ENCODE peak calls at places on chromosomes 5 and 9, in four cellular contexts. O is breast epithelium, Z is tibial nerve, T is A549. Q is an unnamed sample.

GRCh38 chr5:8683528-8683927 is 814.6 kb downstream of the MTRR start:
- DNase-seq in O (no peak), Z (no peak), T (no peak), Q (no peak)

GRCh38 chr5:40615586-40616193 is 64.0 kb upstream of the PTGER4 start:
- DNase-seq in O (no peak), Z (no peak), T (no peak), Q (no peak)

GRCh38 chr5:129459485-129460120 is 495 bp upstream of the ADAMTS19 start:
- DNase-seq in O (no peak), Z (no peak), T (no peak), Q (no peak)

GRCh38 chr5:172739385-172739784 is 31.6 kb downstream of the DUSP1 start:
- DNase-seq in O (no peak), Z (no peak), T (no peak), Q (no peak)

GRCh38 chr5:7857918-7858632 is 7.1 kb upstream of the CFAP90 start:
- DNase-seq in O (no peak), Z (no peak), T (no peak), Q (no peak)

GRCh38 chr5:149357370-149358293 is at the start of gene PCYOX1L:
- DNase-seq in O (peak), Z (peak), T (peak), Q (peak)

GRCh38 chr9:87896891-87897290 is 14.2 kb downstream of the SPATA31E1 start:
- DNase-seq in O (no peak), Z (no peak), T (no peak), Q (no peak)

GRCh38 chr5:170221319-170221718 is 11.5 kb upstream of the C5orf58 start:
- DNase-seq in O (peak), Z (no peak), T (no peak), Q (no peak)

GRCh38 chr5:146001544-146002185 is 65.3 kb downstream of the SH3RF2 start:
- DNase-seq in O (no peak), Z (no peak), T (no peak), Q (no peak)

GRCh38 chr9:114811301-114811700 is 5.5 kb upstream of the TNFSF15 start:
- DNase-seq in O (no peak), Z (no peak), T (no peak), Q (no peak)

GRCh38 chr9:2158111-2158610 is 143.0 kb downstream of the SMARCA2 start:
- DNase-seq in O (peak), Z (peak), T (peak), Q (no peak)

GRCh38 chr5:72281764-72282499 is 38.1 kb downstream of the MRPS27 start:
- DNase-seq in O (no peak), Z (no peak), T (no peak), Q (no peak)

GRCh38 chr5:94788527-94788926 is 170.1 kb downstream of the SLF1 start:
- DNase-seq in O (no peak), Z (no peak), T (no peak), Q (no peak)

DNA sequence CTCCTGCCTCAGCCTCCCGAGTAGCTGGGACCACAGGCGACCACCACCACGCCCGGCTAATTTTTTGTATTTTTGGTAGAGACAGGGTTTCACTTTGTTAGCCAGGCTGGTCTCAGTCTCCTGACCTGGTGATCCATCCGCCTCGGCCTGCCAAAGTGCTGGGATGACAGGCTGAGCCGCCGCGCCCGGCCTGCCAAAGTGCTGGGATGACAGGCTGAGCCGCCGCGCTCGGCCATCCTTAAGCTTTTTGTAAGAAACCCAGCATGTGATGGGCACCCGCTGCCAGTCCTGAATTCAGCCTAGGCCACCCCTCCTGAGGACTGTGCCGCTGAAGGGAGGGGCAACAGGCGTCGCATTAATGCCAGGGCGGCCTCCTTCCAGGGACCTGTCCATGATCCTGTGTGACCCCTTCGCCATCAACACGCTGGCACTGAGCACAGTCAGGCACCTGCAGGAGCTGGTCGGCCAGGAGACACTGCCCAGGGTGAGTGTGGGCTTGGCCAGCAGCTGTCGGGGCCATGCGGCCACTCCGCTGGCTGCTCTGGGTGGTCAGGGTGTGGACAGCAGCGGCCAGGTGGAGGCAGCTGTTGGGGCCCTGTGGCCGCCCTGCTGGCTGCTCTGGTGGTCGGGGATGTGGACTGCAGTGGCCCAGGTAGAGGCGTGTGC is 10.5 kb downstream of the NELFB start:
- DNase-seq in O (no peak), Z (no peak), T (no peak), Q (no peak)
- TF ChIP-seq POLR2A in O (no peak), Z (no peak), T (no peak), Q (no peak)

DNA sequence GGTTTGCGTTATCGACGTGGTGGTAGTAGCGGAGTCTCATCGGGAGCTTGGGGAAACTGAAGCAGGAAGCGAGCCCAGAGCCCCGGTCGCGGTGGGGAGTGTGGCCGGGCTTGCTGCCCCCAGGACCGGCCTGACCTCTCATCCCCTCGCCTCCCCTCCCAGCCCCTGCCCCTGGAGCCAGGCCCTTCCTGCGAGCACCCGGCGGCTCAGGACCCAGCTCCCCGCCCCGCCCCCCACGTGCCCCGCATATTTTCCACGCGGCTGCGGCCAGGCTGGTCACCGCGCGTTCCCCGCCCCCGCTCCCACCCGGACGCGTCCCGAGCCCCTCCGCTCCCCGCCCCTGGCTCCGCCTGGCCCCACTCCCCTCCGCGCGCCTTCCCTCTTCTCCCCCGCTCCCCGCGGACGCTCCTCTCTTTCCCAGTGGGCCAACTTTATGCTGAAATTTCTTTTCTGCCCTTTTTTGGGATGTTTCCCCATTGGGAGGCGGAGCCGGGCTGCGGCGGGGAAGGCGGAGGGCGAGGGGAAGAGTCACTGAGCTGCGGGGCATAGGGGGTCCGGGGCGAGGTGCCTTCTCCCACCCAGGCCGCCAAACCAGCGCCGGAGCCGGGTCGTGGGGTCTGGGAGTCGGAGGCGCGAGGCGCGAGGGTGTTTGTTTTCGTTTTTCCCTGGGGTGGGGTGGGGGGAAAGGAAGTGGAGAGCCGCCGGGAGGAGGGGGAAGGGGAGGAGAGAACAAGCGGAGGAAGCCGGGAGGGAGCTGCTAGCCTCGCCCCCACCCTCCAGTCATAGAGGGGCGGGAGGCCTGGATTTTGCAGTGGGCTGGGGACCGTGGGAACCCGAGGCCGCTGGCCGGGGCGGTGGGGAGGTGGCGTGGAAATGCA is 961 bp upstream of the TPM2 start:
- DNase-seq in O (peak), Z (peak), T (peak), Q (peak)
- TF ChIP-seq POLR2A in O (peak), Z (no peak), T (peak), Q (no peak)

GRCh38 chr9:19101203-19101602 is 1.5 kb downstream of the HAUS6 start:
- DNase-seq in O (no peak), Z (no peak), T (no peak), Q (no peak)

GRCh38 chr9:19108038-19108437 is 5.3 kb upstream of the HAUS6 start:
- DNase-seq in O (no peak), Z (no peak), T (no peak), Q (no peak)

GRCh38 chr9:19102181-19102630 is 498 bp downstream of the HAUS6 start:
- DNase-seq in O (no peak), Z (no peak), T (peak), Q (peak)

GRCh38 chr9:19104528-19105282 is 2.0 kb upstream of the HAUS6 start:
- DNase-seq in O (no peak), Z (no peak), T (no peak), Q (no peak)

DNA sequence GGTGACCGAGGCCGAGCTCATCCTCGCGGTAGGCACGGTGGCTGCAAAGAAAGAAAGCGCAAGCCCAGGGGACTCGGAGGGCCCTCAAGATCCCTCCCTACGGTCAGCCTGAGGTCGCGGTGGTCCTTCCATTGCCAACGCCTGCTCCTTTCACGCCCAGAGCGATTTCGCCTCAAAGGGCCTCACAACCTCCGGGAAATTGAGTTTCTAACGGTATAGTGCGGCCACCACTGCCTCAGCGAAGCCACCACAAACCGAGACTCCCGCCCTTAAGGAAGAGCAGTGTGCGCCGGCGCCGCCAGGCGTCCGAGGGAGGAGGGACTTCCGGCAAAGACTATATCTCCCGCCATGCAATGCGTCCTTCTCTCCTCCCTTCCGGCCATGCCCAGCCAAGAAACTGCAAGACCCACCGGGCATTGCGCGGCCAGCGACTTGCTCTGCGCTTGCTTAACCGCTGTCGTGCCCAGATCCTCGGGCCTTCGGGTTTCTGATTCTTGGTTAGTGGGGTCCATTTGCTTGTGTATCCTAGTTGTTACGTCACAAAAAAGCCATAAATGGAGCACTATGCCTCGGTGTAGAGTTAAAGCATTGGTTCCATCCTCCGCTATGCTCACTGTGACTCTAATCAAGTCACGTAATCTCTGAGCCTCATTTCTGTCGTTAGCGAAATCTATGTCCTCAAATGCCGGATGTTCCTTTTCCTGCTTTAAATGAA is at the start of gene HAUS6:
- DNase-seq in O (peak), Z (peak), T (peak), Q (peak)
- TF ChIP-seq POLR2A in O (peak), Z (peak), T (peak), Q (peak)

GRCh38 chr5:134132372-134133212 is 18.1 kb downstream of the TCF7 start:
- DNase-seq in O (no peak), Z (no peak), T (no peak), Q (peak)
- TF ChIP-seq POLR2A in O (no peak), Z (no peak), T (no peak), Q (no peak)

GRCh38 chr5:58444805-58445204 is 15.1 kb downstream of the PLK2 start:
- DNase-seq in O (no peak), Z (no peak), T (no peak), Q (no peak)
- TF ChIP-seq POLR2A in O (no peak), Z (no peak), T (no peak), Q (no peak)

GRCh38 chr5:178859625-178860521 is at the start of gene ZNF354B:
- DNase-seq in O (peak), Z (peak), T (peak), Q (peak)
- TF ChIP-seq POLR2A in O (no peak), Z (no peak), T (peak), Q (no peak)

Q was measured in GM12891.